ENCODE peak calls at places on chromosomes 12 and 14, in six cellular contexts. D, M, E, S, T and R are unnamed samples.

GRCh38 chr14:105208738-105209075 is 27.6 kb upstream of the NUDT14 start:
- DNase-seq in D (no peak), M (no peak), E (no peak), S (no peak), T (no peak), R (no peak)

GRCh38 chr14:23160924-23161522 is 22.4 kb downstream of the SLC7A8 start:
- DNase-seq in D (no peak), M (no peak), E (no peak), S (no peak), T (peak; percentile 40), R (no peak)

GRCh38 chr12:12452326-12452725 is 95.4 kb downstream of the BORCS5 start:
- DNase-seq in D (no peak), M (no peak), E (no peak), S (no peak), T (no peak), R (no peak)

GRCh38 chr12:21818627-21819026 is 44.1 kb upstream of the KCNJ8 start:
- DNase-seq in D (no peak), M (no peak), E (no peak), S (no peak), T (no peak), R (no peak)

GRCh38 chr14:29927596-29928341 is at the start of gene PRKD1:
- DNase-seq in D (peak; percentile 53), M (peak; percentile 60), E (peak; percentile 57), S (no peak), T (peak; percentile 73), R (peak; percentile 78)

GRCh38 chr12:115541891-115542361 is 735.6 kb downstream of the MED13L start:
- DNase-seq in D (no peak), M (no peak), E (no peak), S (no peak), T (no peak), R (no peak)

GRCh38 chr12:14567311-14568195 is at the start of gene PLBD1:
- DNase-seq in D (no peak), M (no peak), E (peak; percentile 39), S (no peak), T (peak; percentile 77), R (no peak)

GRCh38 chr14:20772650-20773049 is 4.4 kb downstream of the EDDM3B start:
- DNase-seq in D (no peak), M (no peak), E (no peak), S (no peak), T (no peak), R (no peak)

GRCh38 chr12:70719672-70720420 is 82.6 kb upstream of the PTPRB start:
- DNase-seq in D (peak; percentile 69), M (no peak), E (peak; percentile 70), S (no peak), T (peak; percentile 51), R (no peak)

GRCh38 chr12:105369014-105369413 is 38.5 kb downstream of the C12orf75 start:
- DNase-seq in D (no peak), M (no peak), E (no peak), S (no peak), T (no peak), R (no peak)

GRCh38 chr14:64726585-64726890 is 22.3 kb downstream of the PLEKHG3 start:
- DNase-seq in D (no peak), M (peak; percentile 97), E (no peak), S (no peak), T (no peak), R (no peak)

GRCh38 chr12:95114766-95115450 is 41.5 kb upstream of the NR2C1 start:
- DNase-seq in D (no peak), M (no peak), E (no peak), S (no peak), T (no peak), R (no peak)

GRCh38 chr12:114671664-114672476 is 12.1 kb downstream of the TBX3 start:
- DNase-seq in D (peak; percentile 51), M (no peak), E (peak; percentile 45), S (no peak), T (no peak), R (no peak)

GRCh38 chr14:36477266-36477665 is 42.8 kb downstream of the NKX2-1 start:
- DNase-seq in D (no peak), M (no peak), E (no peak), S (no peak), T (no peak), R (no peak)

GRCh38 chr12:3256103-3256551 is 178.9 kb downstream of the TSPAN9 start:
- DNase-seq in D (no peak), M (no peak), E (no peak), S (no peak), T (peak; percentile 71), R (no peak)

GRCh38 chr12:101040936-101041335 is 169.1 kb downstream of the SLC5A8 start:
- DNase-seq in D (no peak), M (no peak), E (no peak), S (no peak), T (no peak), R (no peak)

GRCh38 chr12:2083008-2083407 is 30.2 kb downstream of the CACNA1C start:
- DNase-seq in D (no peak), M (peak; percentile 85), E (no peak), S (no peak), T (no peak), R (no peak)

GRCh38 chr12:49559011-49559675 is 8.8 kb downstream of the MCRS1 start:
- DNase-seq in D (no peak), M (no peak), E (no peak), S (no peak), T (no peak), R (no peak)

GRCh38 chr14:72716471-72716870 is 177.4 kb downstream of the DPF3 start:
- DNase-seq in D (no peak), M (no peak), E (no peak), S (no peak), T (no peak), R (no peak)

GRCh38 chr12:58925111-58925732 is 4.9 kb upstream of the LRIG3 start:
- DNase-seq in D (no peak), M (no peak), E (no peak), S (no peak), T (no peak), R (no peak)

GRCh38 chr12:5088586-5089264 is 45.0 kb downstream of the KCNA5 start:
- DNase-seq in D (no peak), M (no peak), E (no peak), S (no peak), T (peak; percentile 38), R (no peak)

GRCh38 chr12:93173178-93173957 is 204.4 kb upstream of the NUDT4 start:
- DNase-seq in D (no peak), M (peak; percentile 92), E (no peak), S (no peak), T (no peak), R (no peak)

GRCh38 chr12:54030889-54031860 is 1.7 kb upstream of the HOXC5 start:
- DNase-seq in D (peak; percentile 63), M (no peak), E (no peak), S (no peak), T (no peak), R (no peak)

GRCh38 chr12:118429703-118430383 is 53.5 kb downstream of the SUDS3 start:
- DNase-seq in D (no peak), M (no peak), E (no peak), S (no peak), T (no peak), R (no peak)

GRCh38 chr12:103858953-103859601 is 18.0 kb upstream of the NT5DC3 start:
- DNase-seq in D (no peak), M (no peak), E (no peak), S (no peak), T (peak; percentile 34), R (no peak)

GRCh38 chr14:69049675-69050074 is 70.6 kb upstream of the ACTN1 start:
- DNase-seq in D (no peak), M (no peak), E (no peak), S (no peak), T (peak; percentile 53), R (no peak)

GRCh38 chr12:121214855-121215745 is 5.2 kb downstream of the P2RX4 start:
- DNase-seq in D (no peak), M (no peak), E (no peak), S (no peak), T (no peak), R (no peak)

GRCh38 chr14:58738189-58738836 is 100.6 kb downstream of the DACT1 start:
- DNase-seq in D (no peak), M (no peak), E (no peak), S (no peak), T (no peak), R (no peak)

GRCh38 chr12:106139422-106140141 is 828 bp upstream of the NUAK1 start:
- DNase-seq in D (peak; percentile 46), M (peak; percentile 35), E (peak; percentile 79), S (peak; percentile 94), T (peak; percentile 85), R (peak; percentile 82)

GRCh38 chr12:78157199-78157598 is 326.5 kb downstream of the NAV3 start:
- DNase-seq in D (no peak), M (no peak), E (no peak), S (no peak), T (no peak), R (no peak)

GRCh38 chr14:57179273-57179672 is 89.4 kb downstream of the EXOC5 start:
- DNase-seq in D (no peak), M (no peak), E (no peak), S (no peak), T (no peak), R (no peak)

GRCh38 chr14:39395555-39396254 is 36.5 kb downstream of the FBXO33 start:
- DNase-seq in D (no peak), M (no peak), E (no peak), S (no peak), T (no peak), R (no peak)

GRCh38 chr12:52971701-52972329 is 22.9 kb downstream of the KRT18 start:
- DNase-seq in D (no peak), M (no peak), E (no peak), S (no peak), T (no peak), R (no peak)

GRCh38 chr14:50763386-50764007 is 67.5 kb downstream of the NIN start:
- DNase-seq in D (no peak), M (no peak), E (no peak), S (no peak), T (no peak), R (no peak)

GRCh38 chr14:36518586-36519430 is 1.2 kb downstream of the NKX2-1 start:
- DNase-seq in D (no peak), M (peak; percentile 48), E (peak; percentile 30), S (peak; percentile 80), T (no peak), R (no peak)

GRCh38 chr12:123050331-123050809 is 69.9 kb downstream of the ARL6IP4 start:
- DNase-seq in D (no peak), M (no peak), E (no peak), S (no peak), T (no peak), R (no peak)

GRCh38 chr12:75661927-75662326 is 150.5 kb upstream of the KRR1 start:
- DNase-seq in D (no peak), M (no peak), E (no peak), S (no peak), T (no peak), R (no peak)